ENCODE peak calls at places on chromosomes 3 and 15, in five cellular contexts. One of them, this sample, is unnamed.

GRCh38 chr3:104537323-104537722 is 829.4 kb upstream of the ALCAM start:
- DNase-seq in A549: no peak
- DNase-seq in lung: no peak
- DNase-seq in CD8-positive, alpha-beta T cell: no peak
- DNase-seq in HFFc6: no peak
- DNase-seq in this sample: no peak

GRCh38 chr3:60742606-60743145 is 508.6 kb downstream of the FHIT start:
- DNase-seq in HFFc6: peak; percentile 53
- DNase-seq in CD8-positive, alpha-beta T cell: no peak
- DNase-seq in A549: peak; percentile 3
- DNase-seq in lung: no peak
- DNase-seq in this sample: no peak

GRCh38 chr3:175398676-175399075 is 539.5 kb downstream of the NAALADL2 start:
- DNase-seq in lung: no peak
- DNase-seq in CD8-positive, alpha-beta T cell: no peak
- DNase-seq in HFFc6: no peak
- DNase-seq in A549: no peak
- DNase-seq in this sample: no peak

GRCh38 chr15:63124506-63124905 is 2.8 kb downstream of the LACTB start:
- DNase-seq in HFFc6: no peak
- DNase-seq in lung: no peak
- DNase-seq in A549: no peak
- DNase-seq in CD8-positive, alpha-beta T cell: no peak
- DNase-seq in this sample: no peak

GRCh38 chr3:13367728-13368127 is 52.4 kb downstream of the NUP210 start:
- DNase-seq in A549: no peak
- DNase-seq in lung: no peak
- DNase-seq in HFFc6: no peak
- DNase-seq in CD8-positive, alpha-beta T cell: no peak
- DNase-seq in this sample: no peak

GRCh38 chr3:17850448-17850847 is 108.0 kb upstream of the TBC1D5 start:
- DNase-seq in CD8-positive, alpha-beta T cell: no peak
- DNase-seq in A549: no peak
- DNase-seq in lung: no peak
- DNase-seq in HFFc6: peak; percentile 55
- DNase-seq in this sample: no peak

GRCh38 chr15:38564557-38565286 is at the start of gene RASGRP1:
- DNase-seq in A549: peak; percentile 18
- DNase-seq in CD8-positive, alpha-beta T cell: peak; percentile 84
- DNase-seq in HFFc6: peak; percentile 10
- DNase-seq in lung: peak; percentile 48
- DNase-seq in this sample: peak; percentile 85

GRCh38 chr15:33565099-33565498 is 254.3 kb downstream of the RYR3 start:
- DNase-seq in CD8-positive, alpha-beta T cell: no peak
- DNase-seq in lung: peak; percentile 39
- DNase-seq in HFFc6: peak; percentile 12
- DNase-seq in A549: no peak
- DNase-seq in this sample: no peak

GRCh38 chr3:39279745-39280517 is at the start of gene CX3CR1:
- DNase-seq in A549: no peak
- DNase-seq in HFFc6: no peak
- DNase-seq in CD8-positive, alpha-beta T cell: no peak
- DNase-seq in lung: no peak
- DNase-seq in this sample: no peak

GRCh38 chr15:67922971-67923646 is 83.3 kb upstream of the RNU6-1 start:
- DNase-seq in HFFc6: no peak
- DNase-seq in CD8-positive, alpha-beta T cell: no peak
- DNase-seq in lung: no peak
- DNase-seq in A549: no peak
- DNase-seq in this sample: no peak

GRCh38 chr15:92869263-92869940 is 30.7 kb upstream of the CHD2 start:
- DNase-seq in CD8-positive, alpha-beta T cell: no peak
- DNase-seq in lung: no peak
- DNase-seq in A549: no peak
- DNase-seq in HFFc6: peak; percentile 56
- DNase-seq in this sample: no peak

GRCh38 chr3:27960133-27960532 is 238.0 kb upstream of the EOMES start:
- DNase-seq in HFFc6: peak; percentile 44
- DNase-seq in CD8-positive, alpha-beta T cell: no peak
- DNase-seq in A549: no peak
- DNase-seq in lung: no peak
- DNase-seq in this sample: no peak

GRCh38 chr3:66761093-66761780 is 236.9 kb upstream of the KBTBD8 start:
- DNase-seq in lung: no peak
- DNase-seq in CD8-positive, alpha-beta T cell: no peak
- DNase-seq in A549: no peak
- DNase-seq in HFFc6: no peak
- DNase-seq in this sample: no peak

GRCh38 chr3:82202254-82202653 is 440.8 kb upstream of the GBE1 start:
- DNase-seq in HFFc6: no peak
- DNase-seq in A549: no peak
- DNase-seq in CD8-positive, alpha-beta T cell: no peak
- DNase-seq in lung: no peak
- DNase-seq in this sample: no peak

GRCh38 chr3:126291537-126291936 is 65.7 kb downstream of the KLF15 start:
- DNase-seq in A549: no peak
- DNase-seq in lung: no peak
- DNase-seq in CD8-positive, alpha-beta T cell: no peak
- DNase-seq in HFFc6: no peak
- DNase-seq in this sample: no peak

GRCh38 chr3:4399476-4399875 is 67.6 kb downstream of the SUMF1 start:
- DNase-seq in lung: no peak
- DNase-seq in A549: no peak
- DNase-seq in HFFc6: no peak
- DNase-seq in CD8-positive, alpha-beta T cell: no peak
- DNase-seq in this sample: no peak

GRCh38 chr15:40978141-40978540 is 24.9 kb downstream of the CHAC1 start:
- DNase-seq in HFFc6: no peak
- DNase-seq in CD8-positive, alpha-beta T cell: no peak
- DNase-seq in lung: no peak
- DNase-seq in A549: no peak
- DNase-seq in this sample: no peak

GRCh38 chr3:30286007-30286669 is 320.3 kb upstream of the TGFBR2 start:
- DNase-seq in A549: peak; percentile 35
- DNase-seq in lung: peak; percentile 60
- DNase-seq in CD8-positive, alpha-beta T cell: no peak
- DNase-seq in HFFc6: peak; percentile 76
- DNase-seq in this sample: peak; percentile 87

GRCh38 chr3:24287728-24288450 is 206.8 kb downstream of the THRB start:
- DNase-seq in CD8-positive, alpha-beta T cell: no peak
- DNase-seq in HFFc6: no peak
- DNase-seq in A549: no peak
- DNase-seq in lung: no peak
- DNase-seq in this sample: peak; percentile 28

GRCh38 chr3:13277130-13277783 is 142.9 kb downstream of the NUP210 start:
- DNase-seq in lung: no peak
- DNase-seq in CD8-positive, alpha-beta T cell: no peak
- DNase-seq in A549: no peak
- DNase-seq in HFFc6: no peak
- DNase-seq in this sample: peak; percentile 1

GRCh38 chr3:173706630-173707029 is 309.1 kb downstream of the NLGN1 start:
- DNase-seq in lung: no peak
- DNase-seq in CD8-positive, alpha-beta T cell: no peak
- DNase-seq in A549: no peak
- DNase-seq in HFFc6: no peak
- DNase-seq in this sample: no peak

GRCh38 chr3:150610785-150611184 is 7.7 kb downstream of the SELENOT start:
- DNase-seq in lung: no peak
- DNase-seq in CD8-positive, alpha-beta T cell: no peak
- DNase-seq in HFFc6: peak; percentile 17
- DNase-seq in A549: no peak
- DNase-seq in this sample: no peak

GRCh38 chr3:135975053-135975452 is 9.5 kb downstream of the PPP2R3A start:
- DNase-seq in HFFc6: no peak
- DNase-seq in A549: no peak
- DNase-seq in lung: no peak
- DNase-seq in CD8-positive, alpha-beta T cell: no peak
- DNase-seq in this sample: no peak

GRCh38 chr15:67305506-67305905 is 50.9 kb downstream of the IQCH start:
- DNase-seq in lung: no peak
- DNase-seq in HFFc6: no peak
- DNase-seq in CD8-positive, alpha-beta T cell: no peak
- DNase-seq in A549: no peak
- DNase-seq in this sample: no peak

GRCh38 chr3:113847664-113848461 is 9.3 kb downstream of the GRAMD1C start:
- DNase-seq in A549: no peak
- DNase-seq in CD8-positive, alpha-beta T cell: no peak
- DNase-seq in lung: no peak
- DNase-seq in HFFc6: no peak
- DNase-seq in this sample: no peak

GRCh38 chr15:75693501-75694240 is 19.0 kb downstream of the CSPG4 start:
- DNase-seq in CD8-positive, alpha-beta T cell: no peak
- DNase-seq in A549: no peak
- DNase-seq in HFFc6: peak; percentile 42
- DNase-seq in lung: no peak
- DNase-seq in this sample: no peak

GRCh38 chr15:68423359-68424028 is 8.5 kb downstream of the ITGA11 start:
- DNase-seq in A549: no peak
- DNase-seq in lung: no peak
- DNase-seq in CD8-positive, alpha-beta T cell: no peak
- DNase-seq in HFFc6: no peak
- DNase-seq in this sample: no peak

GRCh38 chr3:15646924-15647511 is 45.5 kb downstream of the BTD start:
- DNase-seq in CD8-positive, alpha-beta T cell: no peak
- DNase-seq in lung: peak; percentile 48
- DNase-seq in A549: peak; percentile 88
- DNase-seq in HFFc6: peak; percentile 97
- DNase-seq in this sample: peak; percentile 66

GRCh38 chr15:48442011-48442410 is 110.8 kb downstream of the DUT start:
- DNase-seq in HFFc6: no peak
- DNase-seq in CD8-positive, alpha-beta T cell: no peak
- DNase-seq in lung: no peak
- DNase-seq in A549: no peak
- DNase-seq in this sample: no peak

GRCh38 chr15:41695750-41696436 is 35.7 kb downstream of the MGA start:
- DNase-seq in A549: peak; percentile 8
- DNase-seq in CD8-positive, alpha-beta T cell: peak; percentile 27
- DNase-seq in lung: no peak
- DNase-seq in HFFc6: peak; percentile 26
- DNase-seq in this sample: no peak

GRCh38 chr3:151584603-151585002 is 123.7 kb upstream of the IGSF10 start:
- DNase-seq in HFFc6: no peak
- DNase-seq in A549: no peak
- DNase-seq in lung: no peak
- DNase-seq in CD8-positive, alpha-beta T cell: no peak
- DNase-seq in this sample: no peak

DNA sequence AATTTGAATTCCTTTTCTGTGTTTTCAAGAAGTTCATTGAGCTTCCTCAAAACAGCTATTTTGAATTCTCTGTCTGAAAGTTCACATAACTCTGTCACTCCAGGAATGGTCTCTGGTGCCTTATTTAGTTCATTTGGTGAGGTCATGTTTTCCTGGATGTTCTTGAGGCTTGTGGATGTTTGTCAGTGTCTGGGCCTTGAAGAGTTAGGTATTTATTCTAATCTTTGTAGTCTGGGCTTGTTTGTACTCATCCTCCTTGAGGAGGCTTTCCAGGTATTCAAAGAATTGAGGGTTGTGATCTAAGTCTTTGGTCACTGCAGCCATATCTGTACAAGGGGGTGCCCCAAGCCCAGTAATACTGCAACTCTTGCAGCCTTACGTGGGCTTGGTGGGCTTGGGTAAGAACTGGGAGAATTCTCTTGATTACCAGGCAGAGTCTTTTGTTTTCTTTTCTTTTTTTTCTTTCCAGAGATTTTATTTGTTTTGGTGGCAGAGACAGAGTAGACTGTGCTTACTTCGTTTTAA is 19.3 kb upstream of the CCNDBP1 start:
- DNase-seq in lung: no peak
- DNase-seq in CD8-positive, alpha-beta T cell: no peak
- DNase-seq in HFFc6: no peak
- DNase-seq in A549: no peak
- DNase-seq in this sample: no peak
- TF ChIP-seq CTCF in lung: no peak
- TF ChIP-seq CTCF in CD8-positive, alpha-beta T cell: no peak
- TF ChIP-seq CTCF in HFFc6: no peak
- TF ChIP-seq CTCF in A549: no peak
- TF ChIP-seq CTCF in this sample: no peak

DNA sequence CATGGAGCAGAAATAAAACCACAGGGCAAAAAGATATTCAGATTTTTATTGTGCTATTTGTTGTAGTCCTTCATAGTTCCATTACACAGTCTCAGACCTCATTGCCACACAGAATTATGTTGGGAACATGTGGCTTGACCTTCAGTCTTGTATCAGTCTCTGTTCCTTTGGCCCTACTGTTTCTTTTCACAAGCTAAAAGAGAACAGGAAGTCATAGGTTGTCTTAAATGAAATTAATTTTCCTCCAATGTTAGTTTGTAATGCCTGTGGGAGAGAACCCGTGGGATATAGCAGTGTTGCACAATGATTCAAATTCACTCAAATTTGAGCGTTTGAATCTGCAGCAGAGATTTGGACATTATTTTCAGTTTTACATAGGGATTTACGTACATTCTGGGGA is 359.9 kb downstream of the LRTM1 start:
- DNase-seq in lung: no peak
- DNase-seq in CD8-positive, alpha-beta T cell: no peak
- DNase-seq in HFFc6: no peak
- DNase-seq in A549: no peak
- DNase-seq in this sample: no peak
- TF ChIP-seq CTCF in lung: no peak
- TF ChIP-seq CTCF in CD8-positive, alpha-beta T cell: no peak
- TF ChIP-seq CTCF in HFFc6: no peak
- TF ChIP-seq CTCF in A549: no peak
- TF ChIP-seq CTCF in this sample: no peak

GRCh38 chr3:49930241-49930690 is 655 bp upstream of the MON1A start:
- DNase-seq in CD8-positive, alpha-beta T cell: no peak
- DNase-seq in A549: no peak
- DNase-seq in lung: no peak
- DNase-seq in HFFc6: no peak
- DNase-seq in this sample: no peak

GRCh38 chr3:49928511-49929017 is 1.0 kb downstream of the MON1A start:
- DNase-seq in A549: no peak
- DNase-seq in lung: peak; percentile 34
- DNase-seq in HFFc6: no peak
- DNase-seq in CD8-positive, alpha-beta T cell: no peak
- DNase-seq in this sample: no peak

GRCh38 chr3:49927798-49928197 is 1.8 kb downstream of the MON1A start:
- DNase-seq in HFFc6: no peak
- DNase-seq in A549: no peak
- DNase-seq in CD8-positive, alpha-beta T cell: no peak
- DNase-seq in lung: no peak
- DNase-seq in this sample: no peak

GRCh38 chr3:49930922-49931321 is 1.3 kb upstream of the MON1A start:
- DNase-seq in CD8-positive, alpha-beta T cell: no peak
- DNase-seq in lung: no peak
- DNase-seq in A549: no peak
- DNase-seq in HFFc6: no peak
- DNase-seq in this sample: no peak

GRCh38 chr3:49929333-49930240 is at the start of gene MON1A:
- DNase-seq in A549: peak; percentile 64
- DNase-seq in lung: peak; percentile 98
- DNase-seq in CD8-positive, alpha-beta T cell: peak; percentile 73
- DNase-seq in HFFc6: peak; percentile 91
- DNase-seq in this sample: peak; percentile 96
- TF ChIP-seq CTCF in A549: peak; percentile 25
- TF ChIP-seq CTCF in lung: no peak
- TF ChIP-seq CTCF in CD8-positive, alpha-beta T cell: no peak
- TF ChIP-seq CTCF in HFFc6: peak; percentile 73
- TF ChIP-seq CTCF in this sample: peak; percentile 36

GRCh38 chr3:162136136-162136535 is 639.5 kb downstream of the OTOL1 start:
- DNase-seq in HFFc6: no peak
- DNase-seq in CD8-positive, alpha-beta T cell: no peak
- DNase-seq in A549: no peak
- DNase-seq in lung: no peak
- DNase-seq in this sample: no peak
- TF ChIP-seq CTCF in HFFc6: no peak
- TF ChIP-seq CTCF in CD8-positive, alpha-beta T cell: no peak
- TF ChIP-seq CTCF in A549: no peak
- TF ChIP-seq CTCF in lung: no peak
- TF ChIP-seq CTCF in this sample: no peak

This sample was measured in body of pancreas.